ENCODE peak calls at places on chromosomes 1 and 21, in eight cellular contexts. D is aorta, V is mucosa of descending colon, F is skeletal muscle cell, B is psoas muscle, W is astrocyte of the spinal cord, U is tibial artery, G is endodermal cell. Y is an unnamed sample.

GRCh38 chr1:7743346-7743745 is 27.8 kb upstream of the VAMP3 start:
- DNase-seq in F (no peak), W (no peak), G (no peak), U (no peak), V (no peak), B (no peak), D (no peak), Y (no peak)

GRCh38 chr1:13478687-13479086 is 35.1 kb downstream of the LRRC38 start:
- DNase-seq in G (no peak), F (no peak), B (no peak), W (no peak), V (no peak), D (no peak), U (no peak), Y (no peak)

GRCh38 chr1:180210008-180210555 is 20.0 kb upstream of the LHX4 start:
- DNase-seq in G (no peak), F (no peak), D (peak), U (no peak), V (no peak), W (no peak), B (no peak), Y (no peak)

GRCh38 chr1:66747500-66747899 is 4.8 kb upstream of the DYNLT5 start:
- DNase-seq in V (no peak), B (no peak), G (no peak), D (no peak), U (no peak), F (no peak), W (peak), Y (no peak)

GRCh38 chr1:100710881-100711660 is 8.5 kb upstream of the VCAM1 start:
- DNase-seq in U (no peak), V (no peak), G (no peak), B (no peak), D (no peak), W (no peak), F (no peak), Y (no peak)

GRCh38 chr1:12407050-12407961 is 177.5 kb downstream of the VPS13D start:
- DNase-seq in D (no peak), U (no peak), B (no peak), W (peak), G (no peak), V (no peak), F (peak), Y (no peak)

GRCh38 chr1:108704501-108704900 is 8.2 kb upstream of the FNDC7 start:
- DNase-seq in G (no peak), F (peak), D (no peak), U (no peak), V (no peak), W (peak), B (no peak), Y (no peak)

GRCh38 chr1:86502721-86503430 is 34.1 kb downstream of the CLCA1 start:
- DNase-seq in U (no peak), V (no peak), F (no peak), D (no peak), G (peak), W (no peak), B (no peak), Y (no peak)

GRCh38 chr1:169538998-169539871 is 47.0 kb downstream of the F5 start:
- DNase-seq in U (no peak), F (peak), G (no peak), D (no peak), W (peak), B (no peak), V (no peak), Y (no peak)

GRCh38 chr1:6409053-6409452 is 10.7 kb downstream of the HES2 start:
- DNase-seq in W (no peak), D (no peak), V (no peak), B (no peak), U (no peak), G (no peak), F (no peak), Y (no peak)

GRCh38 chr1:229507951-229508822 is at the start of gene NUP133:
- DNase-seq in W (peak), G (peak), F (peak), V (peak), D (peak), B (peak), U (peak), Y (peak)

GRCh38 chr21:44845418-44846200 is 27.7 kb upstream of the SUMO3 start:
- DNase-seq in W (peak), B (peak), V (peak), F (no peak), U (peak), G (peak), D (peak), Y (peak)

GRCh38 chr1:212712451-212713303 is 13.0 kb upstream of the BATF3 start:
- DNase-seq in G (no peak), F (no peak), V (no peak), D (no peak), B (no peak), W (peak), U (no peak), Y (no peak)

GRCh38 chr1:240797050-240797449 is 185.1 kb upstream of the GREM2 start:
- DNase-seq in V (no peak), D (no peak), B (no peak), F (no peak), G (no peak), W (no peak), U (no peak), Y (no peak)

GRCh38 chr1:179921981-179922380 is 32.6 kb upstream of the CEP350 start:
- DNase-seq in G (no peak), D (no peak), B (no peak), W (no peak), F (no peak), U (no peak), V (no peak), Y (no peak)

GRCh38 chr1:180234369-180235076 is 4.5 kb downstream of the LHX4 start:
- DNase-seq in V (peak), D (no peak), G (peak), U (peak), B (no peak), W (no peak), F (no peak), Y (no peak)

GRCh38 chr1:5370321-5370720 is 621.9 kb downstream of the NPHP4 start:
- DNase-seq in G (no peak), W (no peak), V (no peak), U (no peak), F (no peak), D (no peak), B (no peak), Y (no peak)

GRCh38 chr1:214537872-214538473 is 13.4 kb downstream of the PTPN14 start:
- DNase-seq in V (no peak), U (no peak), D (no peak), B (no peak), G (no peak), F (no peak), W (no peak), Y (no peak)

GRCh38 chr1:15236226-15237145 is 10.5 kb upstream of the FHAD1 start:
- DNase-seq in G (peak), U (no peak), D (no peak), B (no peak), F (no peak), V (no peak), W (peak), Y (no peak)

GRCh38 chr1:193417945-193418744 is 231.7 kb upstream of the B3GALT2 start:
- DNase-seq in V (no peak), G (no peak), B (no peak), W (peak), F (no peak), D (no peak), U (no peak), Y (peak)

GRCh38 chr1:86429122-86429725 is 5.3 kb downstream of the CLCA2 start:
- DNase-seq in B (no peak), U (no peak), W (peak), G (no peak), D (no peak), F (no peak), V (no peak), Y (no peak)

GRCh38 chr21:44398499-44398898 is 45.1 kb downstream of the TRPM2 start:
- DNase-seq in W (no peak), U (no peak), D (peak), B (no peak), V (no peak), F (no peak), G (no peak), Y (no peak)

GRCh38 chr1:235643837-235644692 is 5.5 kb downstream of the GNG4 start:
- DNase-seq in V (no peak), D (no peak), W (no peak), G (no peak), U (no peak), B (no peak), F (no peak), Y (no peak)

GRCh38 chr1:27299385-27300252 is 22.3 kb upstream of the TMEM222 start:
- DNase-seq in B (peak), V (peak), D (peak), G (peak), W (peak), U (peak), F (peak), Y (no peak)

GRCh38 chr1:6007318-6008083 is 15.3 kb upstream of the NPHP4 start:
- DNase-seq in U (peak), G (no peak), F (peak), W (no peak), B (no peak), D (peak), V (peak), Y (no peak)

GRCh38 chr21:28789571-28789970 is 203.1 kb downstream of the LTN1 start:
- DNase-seq in D (no peak), B (no peak), F (no peak), W (no peak), V (no peak), G (no peak), U (no peak), Y (no peak)

GRCh38 chr21:42711667-42712066 is 58.2 kb downstream of the PDE9A start:
- DNase-seq in F (no peak), U (no peak), V (no peak), B (no peak), G (no peak), D (no peak), W (no peak), Y (no peak)

GRCh38 chr1:26785611-26786436 is 1.9 kb upstream of the PIGV start:
- DNase-seq in B (no peak), U (no peak), D (no peak), W (peak), G (no peak), F (no peak), V (no peak), Y (peak)

GRCh38 chr1:37478890-37479254 is 4.5 kb downstream of the ZC3H12A start:
- DNase-seq in D (no peak), W (peak), G (no peak), V (peak), F (no peak), B (peak), U (no peak), Y (peak)

GRCh38 chr1:66982561-66983285 is 57.9 kb downstream of the MIER1 start:
- DNase-seq in B (no peak), U (no peak), G (no peak), V (no peak), W (no peak), F (no peak), D (no peak), Y (no peak)

GRCh38 chr1:216433175-216433574 is 9.9 kb upstream of the USH2A start:
- DNase-seq in B (no peak), F (no peak), W (no peak), D (no peak), G (no peak), V (no peak), U (no peak), Y (no peak)

GRCh38 chr1:206098242-206098919 is 18.8 kb downstream of the AVPR1B start:
- DNase-seq in B (no peak), W (no peak), D (no peak), U (no peak), F (no peak), G (no peak), V (no peak), Y (no peak)

GRCh38 chr21:45302082-45303061 is 14.7 kb upstream of the POFUT2 start:
- DNase-seq in B (peak), W (peak), G (peak), U (peak), V (peak), F (peak), D (peak), Y (peak)

GRCh38 chr1:119097380-119097779 is 43.1 kb downstream of the WARS2 start:
- DNase-seq in W (peak), U (no peak), G (no peak), D (no peak), B (no peak), V (no peak), F (peak), Y (no peak)

GRCh38 chr1:168342572-168343280 is 62.0 kb downstream of the TBX19 start:
- DNase-seq in F (peak), G (peak), W (peak), V (peak), U (peak), B (peak), D (peak), Y (peak)
- H3K4me3 ChIP-seq in F (peak), G (no peak), W (no peak), V (no peak), U (peak), B (peak), D (no peak), Y (peak)

DNA sequence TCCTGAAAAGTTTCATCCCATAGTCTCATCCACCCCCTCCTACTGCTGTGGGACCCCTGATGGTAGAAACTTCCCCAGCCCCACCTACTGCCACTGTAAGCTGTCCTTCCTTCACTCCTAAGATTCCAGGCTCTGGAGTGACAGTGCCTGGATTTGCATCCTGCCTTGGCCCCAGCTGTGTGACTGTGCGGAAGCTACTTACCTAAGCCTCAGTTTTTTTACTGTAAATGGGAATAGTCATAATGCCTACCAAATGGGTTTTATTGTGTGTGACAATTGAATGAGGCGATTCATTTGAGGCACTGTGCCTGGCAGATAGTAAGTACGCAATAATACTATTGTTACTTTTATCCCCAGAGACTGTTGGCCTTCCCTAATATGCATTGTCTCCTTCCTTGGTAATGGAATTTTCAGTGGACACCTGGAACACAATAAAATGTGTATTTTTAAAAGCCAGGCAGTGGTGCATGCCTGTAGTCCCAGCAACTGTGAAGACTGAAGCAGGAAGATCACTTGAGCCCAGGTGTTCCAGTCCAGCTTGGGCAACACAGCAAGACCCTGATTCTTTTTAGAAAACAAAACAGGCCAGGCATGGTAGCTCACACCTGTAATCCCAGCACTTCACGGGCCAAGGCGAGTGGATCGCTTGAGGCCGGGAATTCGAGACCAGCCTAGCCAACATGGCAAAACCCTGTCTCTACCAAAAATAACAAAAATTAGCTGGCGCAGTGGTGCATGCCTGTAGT is 55.0 kb upstream of the ZNF326 start:
- DNase-seq in V (no peak), B (no peak), D (no peak), W (no peak), F (no peak), G (no peak), U (no peak), Y (no peak)
- H3K4me3 ChIP-seq in V (no peak), B (no peak), D (no peak), W (no peak), F (no peak), G (no peak), U (no peak), Y (no peak)

DNA sequence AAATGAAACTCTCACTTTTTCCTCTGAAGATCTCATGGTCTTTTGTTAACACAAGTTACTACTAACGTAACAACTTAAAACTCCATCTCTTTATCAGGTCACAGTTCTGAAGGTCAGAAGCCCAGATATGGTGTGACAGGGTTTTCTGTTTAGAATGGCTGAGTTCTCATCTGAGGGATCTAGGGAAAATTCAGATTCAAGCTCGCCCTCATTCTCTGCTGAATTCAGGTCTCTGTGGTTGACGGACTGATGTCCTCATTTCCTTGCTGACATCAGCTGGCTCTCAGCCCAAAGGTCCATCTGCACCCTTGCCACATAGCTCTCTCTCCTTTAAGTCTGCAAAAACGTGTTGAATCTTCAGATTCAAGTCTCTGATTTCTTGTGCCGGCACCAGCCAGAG is 6.1 kb upstream of the NTPCR start:
- DNase-seq in D (no peak), F (no peak), G (no peak), B (no peak), U (no peak), V (no peak), W (no peak), Y (no peak)
- H3K4me3 ChIP-seq in D (no peak), F (no peak), G (no peak), B (no peak), U (no peak), V (no peak), W (no peak), Y (no peak)

DNA sequence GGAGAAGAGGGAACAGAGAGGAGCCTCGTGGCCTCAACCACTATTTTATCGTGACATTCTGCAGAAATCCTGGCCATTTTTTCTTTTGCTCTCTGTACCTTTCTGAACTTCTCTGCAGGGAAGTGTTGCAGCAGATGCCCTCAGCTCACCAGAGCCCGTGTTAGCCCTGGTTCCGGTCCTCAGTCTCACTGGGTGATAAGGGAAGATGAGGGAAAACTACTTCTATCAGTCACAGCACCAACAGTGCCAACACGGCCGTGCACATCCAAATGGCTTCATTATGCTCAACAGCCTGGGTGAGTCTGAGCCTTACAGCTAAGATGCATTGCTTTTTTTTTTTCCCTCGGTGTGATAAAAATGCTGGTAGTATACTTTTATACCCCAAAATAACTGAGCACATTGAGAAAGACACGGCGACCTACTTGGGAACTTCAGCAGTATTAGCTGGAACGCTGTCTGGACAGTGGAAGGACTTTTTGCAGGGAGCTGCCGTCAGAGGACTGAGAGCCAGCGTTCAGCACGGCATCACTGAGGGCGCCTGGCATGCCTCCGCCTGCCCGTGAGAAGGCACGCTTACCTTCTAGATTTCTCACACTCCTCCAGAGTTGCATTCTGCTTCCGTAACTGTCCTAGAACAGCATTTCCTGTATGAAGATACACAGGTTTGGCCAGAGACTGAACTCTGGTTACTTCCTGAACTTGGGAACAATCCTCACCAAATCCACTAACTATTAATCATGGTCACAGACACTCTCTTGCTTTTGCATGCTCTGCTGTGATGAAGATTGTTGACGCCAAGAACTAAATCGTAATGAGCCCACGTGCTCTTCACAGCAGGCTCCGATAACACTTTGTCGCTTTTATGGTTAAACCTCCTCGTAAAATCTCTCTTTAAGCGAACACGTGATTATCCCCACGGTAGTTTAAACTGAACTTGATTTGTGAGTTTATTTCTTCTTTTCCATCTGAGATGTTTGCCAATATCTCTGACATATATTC is 93.3 kb downstream of the KIF26B start:
- DNase-seq in B (no peak), W (no peak), V (no peak), F (no peak), G (no peak), D (no peak), U (no peak), Y (no peak)
- H3K4me3 ChIP-seq in B (no peak), W (no peak), V (no peak), F (no peak), G (no peak), D (no peak), U (no peak), Y (no peak)

DNA sequence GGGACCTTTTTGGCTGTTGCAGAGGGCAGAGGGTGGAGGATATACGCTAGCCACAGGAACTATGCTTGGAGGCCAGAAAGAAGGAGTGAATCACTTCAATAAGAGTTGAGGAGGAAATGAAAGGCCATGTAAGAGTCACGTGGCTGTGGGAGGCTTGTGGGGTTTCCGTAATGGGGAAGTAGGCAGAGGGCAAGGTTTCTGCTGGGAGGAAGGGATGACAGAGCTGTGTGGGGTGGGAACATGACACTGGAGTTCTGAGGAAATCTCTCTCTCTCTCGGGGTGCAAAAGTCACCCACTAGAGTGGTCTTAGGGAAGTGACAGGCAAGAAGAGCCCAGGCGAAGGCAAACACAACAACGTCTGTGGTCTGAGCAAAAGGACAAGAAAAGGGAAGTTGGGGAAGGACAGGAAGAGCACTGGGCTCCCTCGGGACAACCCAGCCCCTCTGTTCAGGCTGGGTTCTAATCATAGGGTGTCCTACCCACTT is 3.9 kb upstream of the CD1C start:
- DNase-seq in G (no peak), F (no peak), U (peak), D (peak), V (peak), W (no peak), B (peak), Y (peak)
- H3K4me3 ChIP-seq in G (no peak), F (no peak), U (no peak), D (no peak), V (no peak), W (no peak), B (no peak), Y (no peak)

DNA sequence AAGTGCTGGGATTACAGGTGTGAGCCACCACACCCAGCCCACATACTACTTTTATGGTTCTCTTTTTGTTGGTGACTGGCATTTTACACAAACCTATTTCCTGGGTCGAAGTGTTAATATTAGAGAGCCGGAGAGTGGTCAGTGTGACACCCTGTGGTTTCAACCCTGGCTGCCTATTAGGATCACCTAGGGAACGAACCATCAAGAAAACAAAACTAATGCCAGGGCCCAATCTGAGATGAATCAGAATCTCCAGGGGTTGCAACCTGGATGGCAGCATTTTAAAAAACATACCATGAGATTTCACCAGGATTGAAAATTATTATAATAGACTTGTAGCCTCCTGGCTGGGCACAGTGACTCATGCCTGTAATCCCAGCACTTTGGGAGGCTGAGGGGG is 6.1 kb downstream of the MRPS21 start:
- DNase-seq in W (no peak), U (no peak), F (no peak), D (no peak), G (no peak), V (no peak), B (no peak), Y (no peak)
- H3K4me3 ChIP-seq in W (no peak), U (no peak), F (no peak), D (no peak), G (no peak), V (no peak), B (no peak), Y (no peak)

Y was measured in naive thymus-derived CD4-positive, alpha-beta T cell.